ENCODE peak calls at places on chromosome 15, in six cellular contexts. V is IMR-90, N is H9, D is H1, L is mesendoderm, F is mesenchymal stem cell. X is an unnamed sample.

GRCh38 chr15:22979069-22979698 is 984 bp downstream of the CYFIP1 start:
- DNase-seq in D (no peak), V (peak; percentile 42), L (peak; percentile 55), F (peak; percentile 60), N (peak; percentile 58), X (peak; percentile 38)

GRCh38 chr15:75167588-75168076 is 34.0 kb upstream of the C15orf39 start:
- DNase-seq in D (no peak), L (no peak), F (peak; percentile 75), N (no peak), V (peak; percentile 81), X (no peak)

GRCh38 chr15:42121021-42121420 is 26.7 kb upstream of the PLA2G4D start:
- DNase-seq in V (no peak), L (no peak), N (no peak), D (no peak), F (no peak), X (no peak)

GRCh38 chr15:64162478-64162868 is 349 bp downstream of the PPIB start:
- DNase-seq in V (no peak), L (no peak), N (no peak), D (no peak), F (no peak), X (peak; percentile 21)

GRCh38 chr15:61228025-61228901 is 839 bp downstream of the RORA start:
- DNase-seq in L (peak; percentile 40), F (peak; percentile 42), N (peak; percentile 39), V (peak; percentile 33), D (no peak), X (peak; percentile 18)

GRCh38 chr15:44319385-44319784 is 30.9 kb downstream of the GOLM2 start:
- DNase-seq in F (no peak), D (no peak), V (no peak), N (no peak), L (peak; percentile 23), X (no peak)

GRCh38 chr15:69656271-69657030 is 203.8 kb downstream of the RPLP1 start:
- DNase-seq in L (no peak), N (no peak), V (no peak), F (no peak), D (no peak), X (no peak)

GRCh38 chr15:88529021-88529630 is 17.4 kb downstream of the DET1 start:
- DNase-seq in N (no peak), L (no peak), F (peak; percentile 54), D (no peak), V (peak; percentile 68), X (no peak)

GRCh38 chr15:78624651-78625590 is 4.1 kb upstream of the CHRNA3 start:
- DNase-seq in D (no peak), F (no peak), N (no peak), L (no peak), V (no peak), X (no peak)

GRCh38 chr15:90592144-90592887 is 62.6 kb downstream of the CRTC3 start:
- DNase-seq in D (no peak), F (peak; percentile 85), L (no peak), V (peak; percentile 90), N (no peak), X (no peak)

GRCh38 chr15:41804361-41804760 is 23.5 kb upstream of the JMJD7 start:
- DNase-seq in L (no peak), V (no peak), D (no peak), N (no peak), F (no peak), X (no peak)

GRCh38 chr15:78944669-78945407 is at the start of gene CTSH:
- DNase-seq in N (peak; percentile 92), F (peak; percentile 57), V (peak; percentile 17), L (peak; percentile 94), D (peak; percentile 38), X (peak; percentile 67)

GRCh38 chr15:69559440-69560215 is 107.0 kb downstream of the RPLP1 start:
- DNase-seq in F (no peak), L (no peak), D (no peak), V (no peak), N (no peak), X (no peak)

GRCh38 chr15:100714749-100715342 is 112.5 kb downstream of the ASB7 start:
- DNase-seq in F (no peak), V (no peak), L (no peak), N (no peak), D (no peak), X (no peak)

GRCh38 chr15:38564557-38565286 is at the start of gene RASGRP1:
- DNase-seq in F (peak; percentile 53), D (no peak), V (peak; percentile 56), N (peak; percentile 78), L (peak; percentile 74), X (peak; percentile 66)

GRCh38 chr15:22913646-22914380 is 66.4 kb downstream of the CYFIP1 start:
- DNase-seq in N (no peak), V (no peak), D (no peak), L (no peak), F (no peak), X (no peak)

GRCh38 chr15:97235285-97235985 is 725.1 kb upstream of the ARRDC4 start:
- DNase-seq in F (peak; percentile 64), L (peak; percentile 63), N (peak; percentile 52), D (no peak), V (peak; percentile 39), X (peak; percentile 66)

GRCh38 chr15:100001405-100001804 is 268.2 kb upstream of the LYSMD4 start:
- DNase-seq in D (no peak), N (no peak), V (no peak), F (no peak), L (no peak), X (no peak)

GRCh38 chr15:59306520-59307163 is 66.0 kb downstream of the MYO1E start:
- DNase-seq in L (no peak), D (no peak), V (peak; percentile 58), N (no peak), F (no peak), X (no peak)

GRCh38 chr15:22885105-22885504 is 46.6 kb downstream of the NIPA2 start:
- DNase-seq in N (no peak), D (no peak), F (no peak), V (no peak), L (no peak), X (no peak)

GRCh38 chr15:57565326-57565725 is 26.4 kb upstream of the MYZAP start:
- DNase-seq in V (peak; percentile 7), D (no peak), L (no peak), N (peak; percentile 50), F (no peak), X (no peak)

GRCh38 chr15:79816565-79816964 is 80.2 kb downstream of the MTHFS start:
- DNase-seq in N (no peak), V (no peak), L (no peak), D (no peak), F (no peak), X (no peak)

GRCh38 chr15:90924375-90924774 is 8.0 kb downstream of the HDDC3 start:
- DNase-seq in N (no peak), V (no peak), L (no peak), F (no peak), D (no peak), X (no peak)

GRCh38 chr15:83108266-83109219 is 1.1 kb downstream of the TM6SF1 start:
- DNase-seq in V (peak; percentile 52), F (peak; percentile 55), N (no peak), L (peak; percentile 61), D (no peak), X (no peak)

GRCh38 chr15:55816017-55816416 is 73.1 kb upstream of the PRTG start:
- DNase-seq in D (no peak), N (no peak), F (peak; percentile 41), V (peak; percentile 48), L (peak; percentile 69), X (no peak)

GRCh38 chr15:99390667-99391066 is 139.4 kb downstream of the LRRC28 start:
- DNase-seq in D (peak; percentile 25), L (peak; percentile 73), V (no peak), N (peak; percentile 56), F (no peak), X (no peak)

GRCh38 chr15:96774216-96774615 is 443.7 kb downstream of the NR2F2 start:
- DNase-seq in V (no peak), D (no peak), L (no peak), F (no peak), N (no peak), X (no peak)

GRCh38 chr15:48334260-48334659 is 3.0 kb downstream of the DUT start:
- DNase-seq in V (no peak), L (peak; percentile 41), N (no peak), F (no peak), D (no peak), X (no peak)

GRCh38 chr15:74129411-74130088 is 836 bp upstream of the ISLR2 start:
- DNase-seq in N (peak; percentile 73), V (no peak), L (peak; percentile 64), F (no peak), D (no peak), X (no peak)
- H3K9ac ChIP-seq in N (no peak overlapping the region), V (no peak overlapping the region), L (peak overlapping the region; percentile 10), F (no peak overlapping the region), D (no peak overlapping the region), X (peak overlapping the region; percentile 78)

DNA sequence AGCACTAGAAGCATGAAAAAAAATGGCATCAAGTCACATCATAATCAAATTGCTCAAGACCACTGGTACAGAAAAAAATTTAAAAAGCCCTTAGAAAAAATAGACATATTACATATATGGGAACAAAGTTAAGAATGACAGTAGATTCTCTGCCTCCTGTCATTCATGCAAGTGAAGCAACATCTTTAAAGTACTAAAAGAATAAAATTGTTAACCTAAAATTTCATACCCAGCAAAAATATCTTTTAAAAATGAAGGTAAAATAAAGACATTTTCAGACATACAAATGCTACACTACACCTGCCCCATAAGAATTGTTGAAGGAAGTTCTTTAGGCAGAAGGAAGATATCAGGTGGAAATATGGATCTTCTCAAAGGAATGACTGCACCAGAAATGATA is 55.9 kb downstream of the THSD4 start:
- DNase-seq in N (no peak), V (no peak), L (no peak), D (no peak), F (no peak), X (no peak)
- H2BK5ac ChIP-seq in N (no peak overlapping the region), V (no peak overlapping the region), L (no peak overlapping the region), D (no peak overlapping the region), F (no peak overlapping the region), X (no peak overlapping the region)

DNA sequence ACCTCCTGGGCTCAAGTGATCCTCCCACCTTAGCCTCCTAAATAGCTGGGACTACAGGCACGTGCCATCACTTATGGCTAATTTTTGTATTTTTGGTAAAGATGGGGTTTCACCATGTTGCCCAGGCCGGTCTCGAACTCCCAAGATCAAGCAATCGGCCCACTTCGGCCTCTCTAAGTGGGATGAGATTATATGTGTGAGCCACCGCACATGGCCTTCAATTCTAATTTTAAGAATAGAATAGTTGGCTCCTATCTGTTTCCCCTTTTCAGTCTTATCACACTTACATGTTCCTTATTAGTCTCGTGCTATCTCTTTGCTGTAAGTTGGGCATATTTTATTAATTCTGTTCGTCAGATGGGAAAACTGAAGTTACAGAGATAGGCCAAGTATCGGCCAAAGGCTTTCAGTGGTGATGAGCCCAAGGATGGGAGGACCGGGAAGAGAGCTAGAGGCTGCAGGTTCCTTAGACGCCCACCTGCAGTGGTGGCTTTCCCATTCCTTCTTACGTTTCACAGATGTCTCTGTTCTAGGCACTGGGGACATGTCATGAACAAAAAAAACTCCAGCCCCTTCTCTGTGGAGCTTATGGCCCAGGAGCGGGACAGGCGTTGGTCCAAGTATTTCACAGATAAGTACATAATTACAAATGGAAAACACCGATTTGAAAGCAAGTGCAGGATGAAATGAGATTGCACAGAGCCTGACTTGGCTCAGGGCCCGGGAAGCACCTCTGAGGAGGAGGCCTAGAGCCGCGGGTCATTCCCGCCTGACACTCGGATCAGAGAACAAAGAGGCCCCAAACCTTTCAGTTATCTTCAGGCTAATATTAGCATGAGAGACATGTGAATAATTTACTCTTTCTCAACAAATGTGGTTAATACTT is 91.1 kb upstream of the KLF13 start:
- DNase-seq in L (no peak), N (no peak), F (peak; percentile 43), D (no peak), V (no peak), X (no peak)
- H3K4me2 ChIP-seq in L (no peak overlapping the region), N (no peak overlapping the region), F (no peak overlapping the region), D (no peak overlapping the region), V (no peak overlapping the region), X (no peak overlapping the region)

GRCh38 chr15:31324739-31325431 is 1.8 kb upstream of the KLF13 start:
- DNase-seq in D (no peak), F (no peak), V (no peak), L (no peak), N (no peak), X (no peak)
- H3K9ac ChIP-seq in D (no peak overlapping the region), F (peak overlapping the region; percentile 88), V (peak overlapping the region; percentile 77), L (peak overlapping the region; percentile 92), N (no peak overlapping the region), X (no peak overlapping the region)